ENCODE peak calls at places on chromosomes 13 and 19, in five cellular contexts. N, R, G, Q and X are unnamed samples.
A peak's percentile ranks its signal among the peaks of the same experiment; 100 is the strongest.

GRCh38 chr13:42355841-42356575 is 84.1 kb downstream of the AKAP11 start:
- DNase-seq in G (no peak), R (no peak), N (no peak), Q (no peak), X (no peak)

GRCh38 chr13:113178896-113179167 is 20.4 kb downstream of the PROZ start:
- DNase-seq in Q (no peak), N (no peak), R (no peak), G (no peak), X (no peak)

GRCh38 chr13:38376551-38376950 is 26.9 kb downstream of the UFM1 start:
- DNase-seq in R (no peak), N (peak; percentile 4), G (no peak), Q (no peak), X (no peak)

GRCh38 chr19:5319516-5319915 is 21.1 kb downstream of the PTPRS start:
- DNase-seq in Q (no peak), N (no peak), G (no peak), R (no peak), X (no peak)

GRCh38 chr19:11191273-11191755 is 6.0 kb downstream of the KANK2 start:
- DNase-seq in G (peak; percentile 50), N (peak; percentile 63), R (peak; percentile 74), Q (peak; percentile 92), X (peak; percentile 91)

GRCh38 chr19:10517760-10518443 is 655 bp upstream of the S1PR5 start:
- DNase-seq in G (no peak), R (no peak), Q (no peak), N (peak; percentile 15), X (peak; percentile 39)

GRCh38 chr13:27822258-27822872 is 30.1 kb downstream of the GSX1 start:
- DNase-seq in G (no peak), Q (no peak), N (no peak), R (no peak), X (no peak)

GRCh38 chr13:100789968-100790367 is 115.4 kb upstream of the TMTC4 start:
- DNase-seq in R (no peak), N (no peak), G (no peak), Q (no peak), X (no peak)

GRCh38 chr13:61413572-61413971 is 2.1 kb downstream of the PCDH20 start:
- DNase-seq in R (no peak), N (no peak), G (no peak), Q (no peak), X (no peak)

GRCh38 chr13:98752111-98752941 is at the start of gene SLC15A1:
- DNase-seq in N (no peak), G (peak; percentile 47), Q (no peak), R (no peak), X (no peak)

GRCh38 chr19:45187421-45188100 is 9.0 kb downstream of the BLOC1S3 start:
- DNase-seq in Q (no peak), G (no peak), R (no peak), N (no peak), X (no peak)

DNA sequence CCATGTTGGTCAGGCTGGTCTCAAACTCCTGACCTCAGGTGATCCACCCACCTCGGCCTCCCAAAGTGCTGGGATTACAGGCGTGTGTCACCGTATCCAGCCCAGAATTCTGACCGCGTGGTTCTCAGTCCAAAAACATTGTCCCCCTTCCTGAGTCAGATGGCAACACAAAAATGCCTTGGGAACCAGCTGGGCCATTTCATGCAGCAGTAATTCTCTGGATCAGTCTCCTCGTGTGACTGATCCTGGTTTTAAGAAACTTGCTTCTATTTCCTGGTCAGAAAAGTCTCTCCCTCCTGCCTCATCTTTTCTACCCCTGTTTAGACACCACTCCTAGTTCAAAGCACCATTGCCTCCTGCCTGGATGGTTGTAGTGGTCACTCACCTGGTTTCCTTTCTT is 60.9 kb upstream of the USP29 start:
- DNase-seq in Q (no peak), G (no peak), R (no peak), N (no peak), X (no peak)
- H3K9me3 ChIP-seq in Q (no peaks in the 10 kb centered on the region), G (peaks cover 2% of the 10 kb centered on the region), R (no peaks in the 10 kb centered on the region), N (peaks cover 31% of the 10 kb centered on the region), X (no peaks in the 10 kb centered on the region)

GRCh38 chr19:47111081-47111589 is 2.4 kb downstream of the ZC3H4 start:
- DNase-seq in R (no peak), Q (no peak), N (no peak), G (peak; percentile 41), X (peak; percentile 30)

GRCh38 chr19:47109177-47109540 is 4.4 kb downstream of the ZC3H4 start:
- DNase-seq in Q (no peak), R (no peak), G (no peak), N (no peak), X (no peak)

GRCh38 chr19:47111682-47112165 is 1.9 kb downstream of the ZC3H4 start:
- DNase-seq in Q (no peak), R (no peak), G (no peak), N (no peak), X (no peak)

GRCh38 chr19:47109541-47110375 is 3.8 kb downstream of the ZC3H4 start:
- DNase-seq in N (peak; percentile 49), R (no peak), Q (no peak), G (peak; percentile 56), X (no peak)

GRCh38 chr19:47110521-47111080 is 3.0 kb downstream of the ZC3H4 start:
- DNase-seq in G (no peak), Q (no peak), N (no peak), R (no peak), X (no peak)
- TF ChIP-seq POLR2A in G (peak; percentile 53), Q (no peak), N (no peak), R (no peak), X (no peak)

GRCh38 chr19:19405919-19406877 is 723 bp downstream of the GATAD2A start:
- DNase-seq in N (peak; percentile 60), Q (no peak), R (peak; percentile 54), G (peak; percentile 57), X (peak; percentile 63)
- H3K4me1 ChIP-seq in N (peaks cover 13% of the 10 kb centered on the region), Q (peaks cover 57% of the 10 kb centered on the region), R (peaks cover 40% of the 10 kb centered on the region), G (peaks cover 52% of the 10 kb centered on the region), X (peaks cover 33% of the 10 kb centered on the region)

DNA sequence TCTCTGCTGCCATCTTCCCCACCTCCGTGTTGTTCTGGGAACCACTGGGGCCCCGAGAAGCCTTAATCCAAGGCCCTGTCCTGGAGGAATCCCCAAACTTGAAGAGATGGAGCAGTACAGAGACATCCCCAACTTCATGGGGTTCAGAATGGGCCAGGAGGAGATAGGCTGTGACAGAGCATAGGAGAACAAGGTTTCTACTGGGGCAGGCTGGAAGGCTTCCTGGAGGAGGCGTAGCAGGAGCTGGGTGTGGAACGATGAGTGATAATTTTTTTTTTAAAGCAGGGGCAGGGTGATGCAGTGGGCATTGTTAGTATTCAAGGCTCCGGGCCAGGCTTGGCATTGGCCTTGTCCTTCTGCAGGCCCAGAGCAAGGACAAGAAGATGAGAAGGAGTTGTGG is 3.3 kb downstream of the CYP4F8 start:
- DNase-seq in G (no peak), N (no peak), Q (no peak), R (no peak), X (no peak)
- H3K9me3 ChIP-seq in G (no peaks in the 10 kb centered on the region), N (peaks cover 19% of the 10 kb centered on the region), Q (no peaks in the 10 kb centered on the region), R (no peaks in the 10 kb centered on the region), X (no peaks in the 10 kb centered on the region)